ENCODE peak calls at places on chromosomes 7 and 10, in six cellular contexts. D, N, W, Q, R and O are unnamed samples.

GRCh38 chr7:16930958-16931357 is 49.2 kb upstream of the AGR3 start:
- DNase-seq in N (no peak), R (no peak), D (no peak), Q (no peak), W (no peak), O (no peak)

GRCh38 chr7:90474284-90475210 is 5.1 kb downstream of the PTTG1IP2 start:
- DNase-seq in W (no peak), D (peak), N (no peak), Q (no peak), R (peak), O (peak)

GRCh38 chr7:45136106-45137060 is 21.2 kb upstream of the RAMP3 start:
- DNase-seq in N (peak), W (peak), D (peak), R (peak), Q (peak), O (peak)

GRCh38 chr10:1571587-1572237 is 165.6 kb downstream of the ADARB2 start:
- DNase-seq in Q (no peak), W (no peak), R (no peak), N (no peak), D (no peak), O (no peak)

GRCh38 chr7:104272767-104273384 is 55.5 kb upstream of the LHFPL3 start:
- DNase-seq in Q (peak), R (peak), W (no peak), D (peak), N (no peak), O (peak)

GRCh38 chr10:43461950-43462349 is 25.0 kb downstream of the ZNF487 start:
- DNase-seq in N (no peak), Q (peak), R (peak), W (peak), D (peak), O (peak)

GRCh38 chr7:51045319-51046102 is 262.8 kb upstream of the GRB10 start:
- DNase-seq in Q (peak), R (peak), W (no peak), D (peak), N (no peak), O (peak)

GRCh38 chr7:47380325-47381131 is 201.4 kb downstream of the TNS3 start:
- DNase-seq in N (no peak), Q (no peak), D (peak), R (peak), W (peak), O (no peak)

GRCh38 chr7:142626420-142627035 is 122.7 kb upstream of the PRSS1 start:
- DNase-seq in D (peak), N (no peak), R (no peak), Q (peak), W (peak), O (no peak)

GRCh38 chr10:100151901-100152300 is 33.9 kb downstream of the ERLIN1 start:
- DNase-seq in Q (no peak), N (no peak), D (no peak), W (no peak), R (no peak), O (no peak)

GRCh38 chr7:73941836-73942551 is 81.0 kb downstream of the TMEM270 start:
- DNase-seq in D (peak), N (no peak), W (no peak), R (peak), Q (no peak), O (no peak)

GRCh38 chr7:105649727-105650381 is 68.6 kb upstream of the EFCAB10 start:
- DNase-seq in D (peak), R (peak), W (no peak), N (no peak), Q (no peak), O (no peak)

GRCh38 chr7:5478568-5479045 is 55.0 kb upstream of the TNRC18 start:
- DNase-seq in D (no peak), R (no peak), W (no peak), N (no peak), Q (no peak), O (no peak)

GRCh38 chr10:112209534-112210200 is 26.1 kb upstream of the GPAM start:
- DNase-seq in Q (no peak), N (no peak), W (no peak), R (no peak), D (no peak), O (no peak)

GRCh38 chr7:43148161-43148731 is 35.8 kb downstream of the HECW1 start:
- DNase-seq in N (no peak), Q (no peak), R (peak), D (peak), W (no peak), O (no peak)

GRCh38 chr10:43086321-43086942 is 9.6 kb downstream of the RET start:
- DNase-seq in N (no peak), W (no peak), R (no peak), D (no peak), Q (no peak), O (no peak)

GRCh38 chr7:129824291-129825004 is 128.3 kb downstream of the UBE2H start:
- DNase-seq in N (no peak), R (no peak), Q (no peak), D (no peak), W (no peak), O (no peak)

GRCh38 chr7:8151161-8151560 is 110.8 kb downstream of the ICA1 start:
- DNase-seq in D (no peak), R (no peak), W (no peak), N (no peak), Q (no peak), O (no peak)

GRCh38 chr10:122221958-122222357 is 49.1 kb upstream of the BTBD16 start:
- DNase-seq in D (no peak), N (no peak), Q (no peak), W (no peak), R (no peak), O (no peak)

GRCh38 chr7:70678621-70679251 is 453.2 kb upstream of the GALNT17 start:
- DNase-seq in N (no peak), W (no peak), R (peak), Q (no peak), D (peak), O (no peak)

GRCh38 chr10:1064172-1064571 is 8.0 kb downstream of the WDR37 start:
- DNase-seq in N (no peak), R (no peak), W (no peak), Q (no peak), D (no peak), O (no peak)

GRCh38 chr7:105316578-105317375 is 71.9 kb downstream of the SRPK2 start:
- DNase-seq in D (no peak), R (no peak), N (no peak), Q (no peak), W (no peak), O (no peak)

GRCh38 chr7:153017197-153017596 is 257.6 kb downstream of the ACTR3B start:
- DNase-seq in R (no peak), D (no peak), W (no peak), Q (no peak), N (no peak), O (no peak)

GRCh38 chr10:27104919-27105318 is 4.6 kb upstream of the ANKRD26 start:
- DNase-seq in W (no peak), R (no peak), Q (no peak), N (no peak), D (no peak), O (no peak)

GRCh38 chr7:19920200-19920599 is 146.8 kb upstream of the TMEM196 start:
- DNase-seq in D (peak), W (no peak), Q (peak), N (no peak), R (peak), O (no peak)

GRCh38 chr10:87734987-87735827 is 75.5 kb downstream of the PAPSS2 start:
- DNase-seq in W (no peak), R (peak), D (peak), N (no peak), Q (peak), O (no peak)

DNA sequence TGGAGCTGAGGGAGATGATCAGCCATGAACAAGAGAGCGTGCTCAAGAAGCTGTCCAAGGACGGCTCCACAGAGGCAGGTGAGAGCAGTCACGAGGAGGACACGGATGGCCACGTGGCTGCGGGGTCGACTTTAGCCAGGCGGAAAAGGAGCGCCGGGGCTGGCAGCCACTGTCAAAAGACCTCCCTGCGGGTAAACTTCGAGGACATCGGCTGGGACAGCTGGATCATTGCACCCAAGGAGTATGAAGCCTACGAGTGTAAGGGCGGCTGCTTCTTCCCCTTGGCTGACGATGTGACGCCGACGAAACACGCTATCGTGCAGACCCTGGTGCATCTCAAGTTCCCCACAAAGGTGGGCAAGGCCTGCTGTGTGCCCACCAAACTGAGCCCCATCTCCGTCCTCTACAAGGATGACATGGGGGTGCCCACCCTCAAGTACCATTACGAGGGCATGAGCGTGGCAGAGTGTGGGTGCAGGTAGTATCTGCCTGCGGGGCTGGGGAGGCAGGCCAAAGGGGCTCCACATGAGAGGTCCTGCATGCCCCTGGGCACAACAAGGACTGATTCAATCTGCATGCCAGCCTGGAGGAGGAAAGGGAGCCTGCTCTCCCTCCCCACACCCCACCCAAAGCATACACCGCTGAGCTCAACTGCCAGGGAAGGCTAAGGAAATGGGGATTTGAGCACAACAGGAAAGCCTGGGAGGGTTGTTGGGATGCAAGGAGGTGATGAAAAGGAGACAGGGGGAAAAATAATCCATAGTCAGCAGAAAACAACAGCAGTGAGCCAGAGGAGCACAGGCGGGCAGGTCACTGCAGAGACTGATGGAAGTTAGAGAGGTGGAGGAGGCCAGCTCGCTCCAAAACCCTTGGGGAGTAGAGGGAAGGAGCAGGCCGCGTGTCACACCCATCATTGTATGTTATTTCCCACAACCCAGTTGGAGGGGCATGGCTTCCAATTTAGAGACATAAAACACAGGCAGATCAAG is 3.3 kb downstream of the GDF2 start:
- DNase-seq in R (no peak), D (no peak), W (no peak), N (no peak), Q (no peak), O (no peak)
- H3K27ac ChIP-seq in R (no peak), D (no peak), W (no peak), N (no peak), Q (no peak), O (no peak)

DNA sequence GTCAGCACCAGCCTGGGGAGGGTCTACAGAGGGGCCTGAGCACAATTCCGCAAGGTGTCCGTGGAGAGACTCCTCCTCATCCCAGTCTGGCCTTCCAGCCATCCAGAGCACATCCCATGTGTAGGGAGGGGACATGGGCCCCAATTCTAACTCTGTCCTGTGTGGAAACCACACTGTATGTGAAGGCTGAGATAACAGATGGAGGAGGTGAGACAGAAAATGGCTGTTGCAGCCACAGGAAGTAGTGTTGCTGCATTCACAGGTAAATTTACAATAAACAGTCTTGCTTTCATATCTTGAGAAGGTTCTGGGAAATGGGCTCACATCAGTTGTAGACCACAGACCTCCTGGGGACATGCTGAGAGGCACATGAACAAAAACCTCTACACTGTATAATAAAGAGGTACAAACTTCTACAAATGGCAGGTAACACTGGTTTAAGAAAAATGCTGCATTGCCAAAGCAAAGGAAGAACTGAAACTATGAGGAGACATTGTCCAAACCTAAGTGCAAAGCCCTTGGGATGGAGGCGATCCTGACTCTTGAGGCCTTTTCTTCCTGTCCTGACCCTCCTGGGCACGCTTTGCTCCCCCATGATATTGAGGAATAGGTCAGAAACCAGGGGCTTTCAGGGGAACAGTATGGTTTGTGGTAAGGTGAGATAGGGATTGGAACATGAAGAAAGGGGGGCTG is 21.6 kb upstream of the GIMAP2 start:
- DNase-seq in D (no peak), R (no peak), N (no peak), Q (no peak), W (peak), O (no peak)
- H3K27ac ChIP-seq in D (no peak), R (no peak), N (no peak), Q (no peak), W (peak), O (no peak)

DNA sequence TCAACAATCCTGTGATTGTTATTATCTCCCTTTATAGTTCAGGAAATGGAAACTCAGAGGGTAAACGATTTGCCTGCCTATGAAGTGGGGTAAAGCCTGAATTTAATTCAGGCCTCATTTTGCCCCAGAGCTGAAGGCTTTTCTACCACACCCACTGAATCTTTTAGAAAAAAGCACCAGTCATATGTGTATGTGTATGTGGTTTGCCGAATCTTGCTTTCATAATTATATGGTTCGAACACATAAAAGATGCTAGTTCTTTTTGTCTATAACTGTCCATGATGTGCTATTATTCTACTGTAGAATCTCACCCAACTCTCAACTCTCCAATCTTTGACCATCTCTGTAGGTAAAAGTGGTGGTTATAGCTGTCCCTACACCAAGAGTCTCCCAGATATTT is 83.6 kb downstream of the MYOF start:
- DNase-seq in N (no peak), D (no peak), Q (no peak), R (no peak), W (no peak), O (no peak)
- H3K27ac ChIP-seq in N (no peak), D (no peak), Q (no peak), R (no peak), W (no peak), O (no peak)

DNA sequence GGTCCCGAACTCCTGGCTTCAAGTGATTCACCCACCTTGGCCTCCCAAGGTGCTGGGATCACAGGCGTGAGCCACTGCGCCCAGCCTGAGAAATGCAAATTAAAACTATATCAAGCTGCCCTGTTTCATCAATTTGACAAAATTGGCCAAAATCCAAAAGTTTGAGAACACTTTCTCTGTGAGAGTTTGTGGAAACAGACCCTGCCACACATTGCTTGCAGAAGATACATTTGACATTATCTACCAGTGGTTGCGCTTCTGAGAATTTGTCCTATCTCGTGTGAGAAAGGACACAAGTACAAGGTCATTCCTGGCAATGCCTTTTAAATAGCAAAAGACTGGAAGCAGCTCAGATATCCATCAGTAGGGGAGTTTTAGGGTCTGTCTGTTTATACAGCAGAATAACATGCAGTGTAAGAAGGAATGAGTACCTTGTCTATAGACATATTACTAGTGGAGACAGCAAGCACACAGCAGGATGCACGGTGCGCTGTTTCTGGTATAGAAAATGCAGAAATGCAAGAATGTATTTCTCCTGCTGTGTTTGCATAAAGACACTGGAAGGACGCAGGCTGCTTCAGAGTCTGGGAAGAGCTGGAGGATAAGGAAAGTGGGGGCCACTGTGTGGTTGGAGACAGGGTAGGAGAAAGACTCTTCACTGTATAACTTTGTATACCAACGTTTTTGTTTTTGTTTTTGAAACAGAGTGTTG is 4.3 kb downstream of the LHPP start:
- DNase-seq in D (no peak), Q (no peak), N (no peak), R (no peak), W (no peak), O (no peak)
- H3K27ac ChIP-seq in D (no peak), Q (no peak), N (no peak), R (no peak), W (no peak), O (no peak)

GRCh38 chr10:69807122-69807521 is 5.4 kb downstream of the COL13A1 start:
- DNase-seq in R (peak), N (no peak), Q (no peak), W (no peak), D (peak), O (no peak)
- H3K27ac ChIP-seq in R (no peak), N (no peak), Q (no peak), W (no peak), D (peak), O (peak)

GRCh38 chr10:102669206-102670064 is 25.2 kb downstream of the TRIM8 start:
- DNase-seq in R (no peak), D (peak), W (peak), Q (peak), N (no peak), O (no peak)
- H3K27ac ChIP-seq in R (no peak), D (no peak), W (peak), Q (peak), N (peak), O (no peak)

GRCh38 chr10:119078422-119079179 is 2.0 kb downstream of the EIF3A start:
- DNase-seq in R (no peak), Q (no peak), D (no peak), N (no peak), W (no peak), O (no peak)

GRCh38 chr10:119080521-119081259 is at the start of gene EIF3A:
- DNase-seq in Q (peak), R (peak), D (peak), W (peak), N (peak), O (peak)

DNA sequence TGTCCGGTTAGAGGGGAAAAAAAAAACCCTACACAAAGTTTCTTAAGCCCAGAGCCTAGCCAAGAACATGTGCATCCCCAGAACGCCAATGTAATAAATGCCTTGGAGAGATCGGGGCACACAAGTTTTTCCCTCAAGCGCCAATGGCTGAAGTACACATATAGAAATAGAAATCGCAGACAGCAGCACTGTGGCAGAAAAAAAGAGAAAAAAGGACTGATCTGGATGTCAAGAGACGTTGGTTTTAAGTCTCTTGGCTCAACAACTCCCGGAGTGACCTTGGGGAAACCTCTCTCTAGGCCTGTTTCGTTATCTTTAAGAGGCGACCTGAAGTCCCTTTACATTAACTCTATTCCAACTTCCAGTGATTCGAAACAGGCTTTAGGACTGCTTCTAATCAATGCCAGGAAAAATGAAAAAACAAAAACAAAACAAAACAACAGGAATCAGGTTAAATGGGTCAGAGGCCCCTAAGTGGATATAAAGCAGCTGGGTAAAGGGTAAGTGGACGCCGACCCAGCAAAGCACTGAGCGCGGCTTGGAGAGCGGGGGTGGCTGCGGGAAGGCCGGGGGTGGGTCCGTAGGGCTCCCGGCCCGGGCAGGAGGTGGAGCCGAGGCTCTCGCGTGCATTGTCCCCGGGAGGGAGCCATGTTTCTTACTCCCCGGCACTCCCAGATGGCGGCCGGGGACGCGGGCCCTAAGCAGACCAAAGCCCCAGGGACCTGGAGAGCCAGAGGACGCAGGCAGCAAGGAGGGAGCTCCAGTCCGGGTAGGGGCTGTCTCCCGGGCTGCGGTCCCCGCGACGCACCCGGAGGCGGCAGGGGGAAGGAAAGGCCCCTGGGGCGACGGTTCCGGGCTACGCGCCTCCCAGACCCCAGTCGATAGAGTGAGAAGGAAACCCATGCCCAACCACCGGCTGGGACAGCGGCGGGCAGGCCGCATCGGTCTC is 771 bp downstream of the EIF3A start:
- DNase-seq in D (peak), Q (peak), R (peak), W (peak), N (no peak), O (no peak)
- H3K27ac ChIP-seq in D (peak), Q (peak), R (peak), W (peak), N (peak), O (peak)